ENCODE peak calls at places on chromosomes 12 and 14, in nine cellular contexts. T, B, V, O, U, X, S, D and F are unnamed samples.

GRCh38 chr14:37411079-37411735 is 183.8 kb downstream of the FOXA1 start:
- DNase-seq in O (no peak), X (no peak), U (no peak), B (peak; percentile 72), S (no peak), D (no peak), T (no peak), V (peak; percentile 28), F (no peak)

GRCh38 chr12:84079621-84080020 is 833.0 kb downstream of the SLC6A15 start:
- DNase-seq in S (no peak), B (no peak), V (no peak), X (no peak), D (no peak), U (no peak), T (no peak), O (no peak), F (no peak)

GRCh38 chr12:50401383-50402155 is 884 bp downstream of the LARP4 start:
- DNase-seq in B (peak; percentile 17), T (no peak), S (no peak), X (no peak), U (no peak), V (peak; percentile 73), O (peak; percentile 29), D (peak; percentile 64), F (no peak)

GRCh38 chr14:96130854-96131253 is 73.8 kb upstream of the BDKRB2 start:
- DNase-seq in B (no peak), O (no peak), S (no peak), T (no peak), V (peak; percentile 46), U (no peak), X (no peak), D (no peak), F (no peak)

GRCh38 chr12:69821441-69822204 is 3.4 kb upstream of the MYRFL start:
- DNase-seq in V (peak; percentile 87), X (no peak), O (peak; percentile 59), D (no peak), T (no peak), U (no peak), S (no peak), B (peak; percentile 70), F (no peak)

GRCh38 chr14:29558516-29558915 is 369.1 kb downstream of the PRKD1 start:
- DNase-seq in O (no peak), U (no peak), V (peak; percentile 70), S (no peak), X (no peak), T (no peak), B (no peak), D (no peak), F (no peak)

GRCh38 chr12:52521175-52521574 is 981 bp upstream of the KRT5 start:
- DNase-seq in D (no peak), T (no peak), O (no peak), X (no peak), V (no peak), B (no peak), S (no peak), U (no peak), F (no peak)

GRCh38 chr12:39426636-39427245 is 16.2 kb downstream of the KIF21A start:
- DNase-seq in T (no peak), D (no peak), B (no peak), O (no peak), X (no peak), U (no peak), S (no peak), V (peak; percentile 17), F (no peak)

GRCh38 chr12:72271401-72271740 is 799 bp upstream of the TRHDE start:
- DNase-seq in B (peak; percentile 46), S (peak; percentile 48), O (peak; percentile 12), D (peak; percentile 88), V (peak; percentile 72), U (no peak), T (peak; percentile 48), X (no peak), F (no peak)

GRCh38 chr12:116066381-116067230 is 210.9 kb downstream of the MED13L start:
- DNase-seq in X (peak; percentile 64), V (peak; percentile 56), O (no peak), B (peak; percentile 47), D (peak; percentile 74), U (peak; percentile 61), T (peak; percentile 35), S (peak; percentile 11), F (no peak)

GRCh38 chr14:99793213-99794155 is at the start of gene EML1:
- DNase-seq in O (peak; percentile 70), D (peak; percentile 95), T (peak; percentile 77), S (peak; percentile 93), V (peak; percentile 79), U (peak; percentile 82), B (peak; percentile 82), X (peak; percentile 73), F (peak; percentile 95)

GRCh38 chr12:20097561-20097960 is 270.8 kb upstream of the PDE3A start:
- DNase-seq in B (no peak), U (no peak), S (no peak), T (no peak), O (no peak), V (peak; percentile 74), D (no peak), X (no peak), F (no peak)